ENCODE peak calls at places on chromosomes 11 and 22, in nine cellular contexts. One of them, this sample, is unnamed.

GRCh38 chr11:55942785-55943392 is 6.7 kb upstream of the OR5I1 start:
- DNase-seq in CD14-positive monocyte: no peak
- DNase-seq in fibroblast of the aortic adventitia: peak
- DNase-seq in foreskin melanocyte: peak
- DNase-seq in ureter: no peak
- DNase-seq in NCI-H446 treated with DMSO at 0.1 percent for 48 hours: no peak
- DNase-seq in K562: peak
- DNase-seq in NCI-H1105 treated with DMSO at 0.1 percent for 48 hours: peak
- DNase-seq in heart right ventricle: no peak
- DNase-seq in this sample: peak

GRCh38 chr11:27352781-27353180 is 10.2 kb downstream of the CCDC34 start:
- DNase-seq in CD14-positive monocyte: no peak
- DNase-seq in fibroblast of the aortic adventitia: no peak
- DNase-seq in foreskin melanocyte: no peak
- DNase-seq in ureter: no peak
- DNase-seq in NCI-H446 treated with DMSO at 0.1 percent for 48 hours: no peak
- DNase-seq in K562: no peak
- DNase-seq in NCI-H1105 treated with DMSO at 0.1 percent for 48 hours: no peak
- DNase-seq in heart right ventricle: no peak
- DNase-seq in this sample: no peak

GRCh38 chr11:74322667-74323066 is 11.2 kb upstream of the P4HA3 start:
- DNase-seq in CD14-positive monocyte: no peak
- DNase-seq in fibroblast of the aortic adventitia: peak
- DNase-seq in foreskin melanocyte: no peak
- DNase-seq in ureter: no peak
- DNase-seq in NCI-H446 treated with DMSO at 0.1 percent for 48 hours: no peak
- DNase-seq in K562: no peak
- DNase-seq in NCI-H1105 treated with DMSO at 0.1 percent for 48 hours: no peak
- DNase-seq in heart right ventricle: peak
- DNase-seq in this sample: peak

GRCh38 chr11:69125861-69126260 is 29.9 kb upstream of the SMIM38 start:
- DNase-seq in CD14-positive monocyte: peak
- DNase-seq in fibroblast of the aortic adventitia: no peak
- DNase-seq in foreskin melanocyte: no peak
- DNase-seq in ureter: no peak
- DNase-seq in NCI-H446 treated with DMSO at 0.1 percent for 48 hours: no peak
- DNase-seq in K562: no peak
- DNase-seq in NCI-H1105 treated with DMSO at 0.1 percent for 48 hours: no peak
- DNase-seq in heart right ventricle: no peak
- DNase-seq in this sample: no peak

GRCh38 chr11:64429970-64430369 is 71.0 kb downstream of the RPS6KA4 start:
- DNase-seq in CD14-positive monocyte: no peak
- DNase-seq in fibroblast of the aortic adventitia: no peak
- DNase-seq in foreskin melanocyte: no peak
- DNase-seq in ureter: no peak
- DNase-seq in NCI-H446 treated with DMSO at 0.1 percent for 48 hours: no peak
- DNase-seq in K562: no peak
- DNase-seq in NCI-H1105 treated with DMSO at 0.1 percent for 48 hours: no peak
- DNase-seq in heart right ventricle: no peak
- DNase-seq in this sample: no peak

GRCh38 chr11:75155570-75156422 is 4.9 kb downstream of the SLCO2B1 start:
- DNase-seq in CD14-positive monocyte: no peak
- DNase-seq in fibroblast of the aortic adventitia: no peak
- DNase-seq in foreskin melanocyte: no peak
- DNase-seq in ureter: no peak
- DNase-seq in NCI-H446 treated with DMSO at 0.1 percent for 48 hours: no peak
- DNase-seq in K562: peak
- DNase-seq in NCI-H1105 treated with DMSO at 0.1 percent for 48 hours: no peak
- DNase-seq in heart right ventricle: no peak
- DNase-seq in this sample: peak

GRCh38 chr11:87600938-87601337 is 563.2 kb downstream of the TMEM135 start:
- DNase-seq in CD14-positive monocyte: no peak
- DNase-seq in fibroblast of the aortic adventitia: no peak
- DNase-seq in foreskin melanocyte: no peak
- DNase-seq in ureter: no peak
- DNase-seq in NCI-H446 treated with DMSO at 0.1 percent for 48 hours: no peak
- DNase-seq in K562: no peak
- DNase-seq in NCI-H1105 treated with DMSO at 0.1 percent for 48 hours: no peak
- DNase-seq in heart right ventricle: no peak
- DNase-seq in this sample: no peak

GRCh38 chr11:34840736-34841386 is 75.3 kb downstream of the APIP start:
- DNase-seq in CD14-positive monocyte: peak
- DNase-seq in fibroblast of the aortic adventitia: no peak
- DNase-seq in foreskin melanocyte: peak
- DNase-seq in ureter: no peak
- DNase-seq in NCI-H446 treated with DMSO at 0.1 percent for 48 hours: no peak
- DNase-seq in K562: peak
- DNase-seq in NCI-H1105 treated with DMSO at 0.1 percent for 48 hours: peak
- DNase-seq in heart right ventricle: no peak
- DNase-seq in this sample: peak

GRCh38 chr11:105321696-105322095 is 182.1 kb upstream of the CARD18 start:
- DNase-seq in CD14-positive monocyte: no peak
- DNase-seq in fibroblast of the aortic adventitia: no peak
- DNase-seq in foreskin melanocyte: no peak
- DNase-seq in ureter: no peak
- DNase-seq in NCI-H446 treated with DMSO at 0.1 percent for 48 hours: no peak
- DNase-seq in K562: no peak
- DNase-seq in NCI-H1105 treated with DMSO at 0.1 percent for 48 hours: no peak
- DNase-seq in heart right ventricle: no peak
- DNase-seq in this sample: no peak

GRCh38 chr11:46278387-46279173 is 1.1 kb downstream of the CREB3L1 start:
- DNase-seq in CD14-positive monocyte: no peak
- DNase-seq in fibroblast of the aortic adventitia: peak
- DNase-seq in foreskin melanocyte: no peak
- DNase-seq in ureter: peak
- DNase-seq in NCI-H446 treated with DMSO at 0.1 percent for 48 hours: no peak
- DNase-seq in K562: peak
- DNase-seq in NCI-H1105 treated with DMSO at 0.1 percent for 48 hours: no peak
- DNase-seq in heart right ventricle: peak
- DNase-seq in this sample: peak

GRCh38 chr11:833114-833791 is 501 bp downstream of the CD151 start:
- DNase-seq in CD14-positive monocyte: no peak
- DNase-seq in fibroblast of the aortic adventitia: peak
- DNase-seq in foreskin melanocyte: no peak
- DNase-seq in ureter: no peak
- DNase-seq in NCI-H446 treated with DMSO at 0.1 percent for 48 hours: no peak
- DNase-seq in K562: peak
- DNase-seq in NCI-H1105 treated with DMSO at 0.1 percent for 48 hours: no peak
- DNase-seq in heart right ventricle: peak
- DNase-seq in this sample: peak

GRCh38 chr11:118216621-118217526 is 7.9 kb downstream of the JAML start:
- DNase-seq in CD14-positive monocyte: no peak
- DNase-seq in fibroblast of the aortic adventitia: no peak
- DNase-seq in foreskin melanocyte: no peak
- DNase-seq in ureter: no peak
- DNase-seq in NCI-H446 treated with DMSO at 0.1 percent for 48 hours: no peak
- DNase-seq in K562: no peak
- DNase-seq in NCI-H1105 treated with DMSO at 0.1 percent for 48 hours: no peak
- DNase-seq in heart right ventricle: no peak
- DNase-seq in this sample: no peak

GRCh38 chr11:38683484-38683883 is 2085.4 kb upstream of the RAG2 start:
- DNase-seq in CD14-positive monocyte: no peak
- DNase-seq in fibroblast of the aortic adventitia: no peak
- DNase-seq in foreskin melanocyte: no peak
- DNase-seq in ureter: no peak
- DNase-seq in NCI-H446 treated with DMSO at 0.1 percent for 48 hours: no peak
- DNase-seq in K562: no peak
- DNase-seq in NCI-H1105 treated with DMSO at 0.1 percent for 48 hours: no peak
- DNase-seq in heart right ventricle: no peak
- DNase-seq in this sample: no peak

GRCh38 chr11:15927866-15928217 is 428.5 kb downstream of the SOX6 start:
- DNase-seq in CD14-positive monocyte: no peak
- DNase-seq in fibroblast of the aortic adventitia: no peak
- DNase-seq in foreskin melanocyte: peak
- DNase-seq in ureter: peak
- DNase-seq in NCI-H446 treated with DMSO at 0.1 percent for 48 hours: no peak
- DNase-seq in K562: no peak
- DNase-seq in NCI-H1105 treated with DMSO at 0.1 percent for 48 hours: no peak
- DNase-seq in heart right ventricle: no peak
- DNase-seq in this sample: no peak

GRCh38 chr22:35299217-35299716 is 427 bp upstream of the TOM1 start:
- DNase-seq in CD14-positive monocyte: no peak
- DNase-seq in fibroblast of the aortic adventitia: peak
- DNase-seq in foreskin melanocyte: peak
- DNase-seq in ureter: no peak
- DNase-seq in NCI-H446 treated with DMSO at 0.1 percent for 48 hours: no peak
- DNase-seq in K562: no peak
- DNase-seq in NCI-H1105 treated with DMSO at 0.1 percent for 48 hours: peak
- DNase-seq in heart right ventricle: no peak
- DNase-seq in this sample: peak

GRCh38 chr11:112656772-112657428 is 304.3 kb upstream of the NCAM1 start:
- DNase-seq in CD14-positive monocyte: no peak
- DNase-seq in fibroblast of the aortic adventitia: peak
- DNase-seq in foreskin melanocyte: no peak
- DNase-seq in ureter: no peak
- DNase-seq in NCI-H446 treated with DMSO at 0.1 percent for 48 hours: peak
- DNase-seq in K562: no peak
- DNase-seq in NCI-H1105 treated with DMSO at 0.1 percent for 48 hours: no peak
- DNase-seq in heart right ventricle: no peak
- DNase-seq in this sample: peak

GRCh38 chr11:81237139-81237538 is 1496.5 kb downstream of the FAM181B start:
- DNase-seq in CD14-positive monocyte: no peak
- DNase-seq in fibroblast of the aortic adventitia: peak
- DNase-seq in foreskin melanocyte: peak
- DNase-seq in ureter: no peak
- DNase-seq in NCI-H446 treated with DMSO at 0.1 percent for 48 hours: peak
- DNase-seq in K562: no peak
- DNase-seq in NCI-H1105 treated with DMSO at 0.1 percent for 48 hours: peak
- DNase-seq in heart right ventricle: no peak
- DNase-seq in this sample: peak

GRCh38 chr22:50219800-50220602 is 19.2 kb downstream of the SELENOO start:
- DNase-seq in CD14-positive monocyte: no peak
- DNase-seq in fibroblast of the aortic adventitia: no peak
- DNase-seq in foreskin melanocyte: no peak
- DNase-seq in ureter: no peak
- DNase-seq in NCI-H446 treated with DMSO at 0.1 percent for 48 hours: no peak
- DNase-seq in K562: no peak
- DNase-seq in NCI-H1105 treated with DMSO at 0.1 percent for 48 hours: no peak
- DNase-seq in heart right ventricle: no peak
- DNase-seq in this sample: no peak

GRCh38 chr11:120185678-120186407 is 25.0 kb upstream of the OAF start:
- DNase-seq in CD14-positive monocyte: no peak
- DNase-seq in fibroblast of the aortic adventitia: no peak
- DNase-seq in foreskin melanocyte: no peak
- DNase-seq in ureter: peak
- DNase-seq in NCI-H446 treated with DMSO at 0.1 percent for 48 hours: no peak
- DNase-seq in K562: no peak
- DNase-seq in NCI-H1105 treated with DMSO at 0.1 percent for 48 hours: no peak
- DNase-seq in heart right ventricle: no peak
- DNase-seq in this sample: no peak

GRCh38 chr11:66326261-66327111 is 9.6 kb upstream of the CD248 start:
- DNase-seq in CD14-positive monocyte: no peak
- DNase-seq in fibroblast of the aortic adventitia: peak
- DNase-seq in foreskin melanocyte: no peak
- DNase-seq in ureter: peak
- DNase-seq in NCI-H446 treated with DMSO at 0.1 percent for 48 hours: no peak
- DNase-seq in K562: no peak
- DNase-seq in NCI-H1105 treated with DMSO at 0.1 percent for 48 hours: no peak
- DNase-seq in heart right ventricle: peak
- DNase-seq in this sample: peak

GRCh38 chr11:130383363-130384168 is 44.8 kb downstream of the ADAMTS8 start:
- DNase-seq in CD14-positive monocyte: no peak
- DNase-seq in fibroblast of the aortic adventitia: peak
- DNase-seq in foreskin melanocyte: no peak
- DNase-seq in ureter: no peak
- DNase-seq in NCI-H446 treated with DMSO at 0.1 percent for 48 hours: no peak
- DNase-seq in K562: no peak
- DNase-seq in NCI-H1105 treated with DMSO at 0.1 percent for 48 hours: no peak
- DNase-seq in heart right ventricle: no peak
- DNase-seq in this sample: peak

GRCh38 chr11:78465169-78465942 is 47.7 kb upstream of the GAB2 start:
- DNase-seq in CD14-positive monocyte: no peak
- DNase-seq in fibroblast of the aortic adventitia: no peak
- DNase-seq in foreskin melanocyte: no peak
- DNase-seq in ureter: no peak
- DNase-seq in NCI-H446 treated with DMSO at 0.1 percent for 48 hours: no peak
- DNase-seq in K562: no peak
- DNase-seq in NCI-H1105 treated with DMSO at 0.1 percent for 48 hours: no peak
- DNase-seq in heart right ventricle: no peak
- DNase-seq in this sample: no peak

GRCh38 chr11:2806351-2807058 is 79.1 kb downstream of the CDKN1C start:
- DNase-seq in CD14-positive monocyte: peak
- DNase-seq in fibroblast of the aortic adventitia: no peak
- DNase-seq in foreskin melanocyte: no peak
- DNase-seq in ureter: peak
- DNase-seq in NCI-H446 treated with DMSO at 0.1 percent for 48 hours: no peak
- DNase-seq in K562: no peak
- DNase-seq in NCI-H1105 treated with DMSO at 0.1 percent for 48 hours: no peak
- DNase-seq in heart right ventricle: peak
- DNase-seq in this sample: no peak

GRCh38 chr11:65743928-65744698 is 23.5 kb upstream of the RNASEH2C start:
- DNase-seq in CD14-positive monocyte: peak
- DNase-seq in fibroblast of the aortic adventitia: peak
- DNase-seq in foreskin melanocyte: no peak
- DNase-seq in ureter: no peak
- DNase-seq in NCI-H446 treated with DMSO at 0.1 percent for 48 hours: no peak
- DNase-seq in K562: peak
- DNase-seq in NCI-H1105 treated with DMSO at 0.1 percent for 48 hours: no peak
- DNase-seq in heart right ventricle: peak
- DNase-seq in this sample: peak

GRCh38 chr22:45587638-45588481 is 83.8 kb upstream of the ATXN10 start:
- DNase-seq in CD14-positive monocyte: no peak
- DNase-seq in fibroblast of the aortic adventitia: peak
- DNase-seq in foreskin melanocyte: no peak
- DNase-seq in ureter: no peak
- DNase-seq in NCI-H446 treated with DMSO at 0.1 percent for 48 hours: no peak
- DNase-seq in K562: no peak
- DNase-seq in NCI-H1105 treated with DMSO at 0.1 percent for 48 hours: no peak
- DNase-seq in heart right ventricle: no peak
- DNase-seq in this sample: peak